ENCODE peak calls at places on chromosomes 6 and 20, in ten cellular contexts. R is cardiac muscle cell; E is DND-41; X is CD8-positive, alpha-beta memory T cell; Q is gastrocnemius medialis; Z is ovary; J is CD4-positive, CD25-positive, alpha-beta regulatory T cell; F is colonic mucosa; U is adrenal gland; W is IMR-90. K is an unnamed sample.
A peak's percentile ranks its signal among the peaks of the same experiment; 100 is the strongest.

GRCh38 chr20:58649288-58650180 is 1.5 kb upstream of the STX16 start:
- DNase-seq in Q (no peak), X (peak; percentile 52), W (no peak), U (peak; percentile 55), J (peak; percentile 45), E (peak; percentile 50), Z (no peak), F (peak; percentile 35), R (peak; percentile 42), K (peak; percentile 55)

GRCh38 chr20:57547250-57547649 is 13.7 kb upstream of the PCK1 start:
- DNase-seq in U (no peak), W (peak; percentile 13), X (no peak), J (no peak), F (no peak), Z (no peak), R (no peak), Q (no peak), E (no peak), K (no peak)

GRCh38 chr20:50533061-50533460 is 22.9 kb downstream of the PTPN1 start:
- DNase-seq in F (no peak), R (no peak), J (no peak), Q (no peak), U (no peak), Z (no peak), X (no peak), E (no peak), W (peak; percentile 81), K (no peak)

GRCh38 chr20:6178537-6178936 is 55.7 kb upstream of the FERMT1 start:
- DNase-seq in Q (no peak), J (no peak), Z (no peak), X (no peak), R (peak; percentile 67), E (no peak), W (peak; percentile 51), F (no peak), U (no peak), K (no peak)

GRCh38 chr6:44074383-44075136 is 52.7 kb downstream of the MRPL14 start:
- DNase-seq in Q (peak; percentile 54), J (peak; percentile 62), W (peak; percentile 87), F (peak; percentile 69), U (peak; percentile 87), R (peak; percentile 89), Z (peak; percentile 72), X (peak; percentile 71), E (peak; percentile 76), K (peak; percentile 63)

GRCh38 chr20:17671051-17671450 is 11.0 kb downstream of the RRBP1 start:
- DNase-seq in Q (no peak), W (no peak), R (no peak), E (no peak), F (no peak), J (no peak), X (no peak), U (no peak), Z (no peak), K (no peak)

GRCh38 chr6:129440691-129441090 is 269.3 kb downstream of the ARHGAP18 start:
- DNase-seq in W (peak; percentile 20), F (no peak), Q (no peak), E (no peak), J (no peak), Z (no peak), R (peak; percentile 6), X (no peak), U (peak; percentile 53), K (no peak)

GRCh38 chr6:167699141-167700036 is 127.3 kb upstream of the AFDN start:
- DNase-seq in W (no peak), E (peak; percentile 33), R (no peak), Q (peak; percentile 22), Z (peak; percentile 50), X (peak; percentile 21), U (peak; percentile 83), J (peak; percentile 10), F (peak; percentile 70), K (peak; percentile 6)

GRCh38 chr6:138607478-138608433 is 108.5 kb upstream of the NHSL1 start:
- DNase-seq in Q (no peak), U (no peak), J (no peak), Z (no peak), R (no peak), W (no peak), E (no peak), F (no peak), X (no peak), K (no peak)

GRCh38 chr6:1798303-1798964 is 188.7 kb downstream of the FOXC1 start:
- DNase-seq in Q (no peak), F (no peak), Z (no peak), J (no peak), E (no peak), U (no peak), W (peak; percentile 24), X (no peak), R (no peak), K (no peak)

GRCh38 chr20:856361-856775 is 22.9 kb downstream of the FAM110A start:
- DNase-seq in Z (no peak), E (no peak), U (no peak), W (peak; percentile 54), Q (no peak), R (no peak), J (peak; percentile 43), F (no peak), X (peak; percentile 57), K (peak; percentile 37)

GRCh38 chr20:49636447-49636846 is 68.5 kb upstream of the PTGIS start:
- DNase-seq in Z (peak; percentile 47), E (no peak), F (no peak), X (no peak), R (no peak), J (no peak), Q (peak; percentile 66), U (peak; percentile 73), W (no peak), K (no peak)

DNA sequence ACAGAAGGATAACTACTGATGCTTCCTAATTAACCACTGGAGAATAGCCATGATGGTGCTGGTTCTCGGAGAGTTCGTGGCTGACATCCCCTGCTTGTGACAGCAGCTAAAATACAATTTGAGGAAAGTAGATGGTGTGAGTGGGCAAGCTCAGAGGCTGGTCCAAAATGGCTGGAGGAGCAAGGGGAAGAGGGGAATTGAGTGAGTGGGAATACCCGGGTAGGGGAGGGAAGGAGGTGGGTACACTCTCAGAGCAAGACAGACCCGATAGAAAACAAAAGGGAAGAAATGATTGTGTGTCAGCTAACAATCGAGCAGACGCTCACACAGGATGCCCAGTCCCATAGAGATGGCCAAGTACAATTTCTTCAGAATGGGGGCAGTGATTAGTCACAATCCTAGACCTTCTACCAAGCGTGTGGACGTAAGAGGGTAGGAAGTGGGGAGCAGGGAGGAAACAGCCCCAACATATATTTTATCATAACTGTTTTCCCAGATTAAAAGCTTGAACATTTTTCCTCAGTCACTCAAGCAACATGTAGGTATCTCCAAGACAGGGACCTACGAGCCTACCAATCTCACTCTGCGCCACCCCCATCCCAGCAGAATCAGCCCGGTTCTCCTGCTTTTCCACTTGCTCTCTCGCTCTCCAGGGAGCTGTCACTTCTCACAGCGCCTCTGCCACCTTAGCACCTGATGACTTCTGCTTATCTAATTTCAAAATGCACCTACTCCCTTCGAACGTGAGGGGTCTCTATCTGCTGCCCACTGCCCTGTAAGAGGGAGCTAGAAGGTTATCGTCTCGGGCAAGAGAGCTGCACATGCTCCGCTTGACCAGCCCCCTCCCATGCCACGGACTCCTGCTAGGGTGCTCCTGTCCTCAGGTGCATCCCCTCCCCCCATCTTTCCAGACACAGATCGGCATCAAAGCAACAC is 26.2 kb downstream of the RIPOR2 start:
- DNase-seq in Z (no peak), X (no peak), R (no peak), U (no peak), J (no peak), W (no peak), E (no peak), Q (no peak), F (no peak), K (no peak)
- H3K4me3 ChIP-seq in Z (peak overlapping the region; percentile 64), X (peak overlapping the region; percentile 61), R (peak overlapping the region; percentile 66), U (no peak overlapping the region), J (peak overlapping the region; percentile 61), W (peak overlapping the region; percentile 75), E (no peak overlapping the region), Q (peak overlapping the region; percentile 59), F (no peak overlapping the region), K (peak overlapping the region; percentile 38)

DNA sequence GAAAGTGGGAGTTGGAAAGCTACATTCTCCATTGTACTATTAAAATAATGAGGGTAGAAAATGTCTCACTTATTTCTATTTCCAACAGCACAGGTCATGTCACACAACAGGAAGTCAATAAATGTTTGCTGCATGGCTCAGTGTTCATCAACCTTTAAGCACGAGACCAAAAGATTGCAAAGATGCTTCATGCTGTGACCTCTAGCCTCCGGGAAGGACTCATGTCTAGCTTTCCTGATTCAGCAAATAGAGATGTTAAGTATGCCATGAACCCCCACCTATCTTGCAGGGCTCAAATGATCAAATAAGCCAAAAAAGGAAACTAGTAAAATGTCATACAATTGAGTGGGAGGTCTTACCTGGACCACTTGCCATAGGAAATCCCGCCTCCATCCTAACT is 57.3 kb downstream of the NCOA6 start:
- DNase-seq in U (no peak), X (no peak), F (no peak), Z (no peak), J (no peak), W (peak; percentile 80), R (no peak), E (no peak), Q (no peak), K (no peak)
- H3K36me3 ChIP-seq in U (no peaks in the 10 kb centered on the region), X (peaks cover 32% of the 10 kb centered on the region), F (peaks cover 8% of the 10 kb centered on the region), Z (no peaks in the 10 kb centered on the region), J (peaks cover 65% of the 10 kb centered on the region), W (peaks cover 16% of the 10 kb centered on the region), R (peaks cover 41% of the 10 kb centered on the region), E (peaks cover 79% of the 10 kb centered on the region), Q (peaks cover 68% of the 10 kb centered on the region), K (peaks cover 33% of the 10 kb centered on the region)

GRCh38 chr6:18447552-18447951 is 60.4 kb downstream of the RNF144B start:
- DNase-seq in Q (no peak), F (no peak), U (no peak), R (no peak), E (no peak), W (peak; percentile 74), J (no peak), X (no peak), Z (no peak), K (no peak)
- H3K4me1 ChIP-seq in Q (peaks cover 75% of the 10 kb centered on the region), F (no peaks in the 10 kb centered on the region), U (no peaks in the 10 kb centered on the region), R (no peaks in the 10 kb centered on the region), E (no peaks in the 10 kb centered on the region), W (no peaks in the 10 kb centered on the region), J (no peaks in the 10 kb centered on the region), X (no peaks in the 10 kb centered on the region), Z (no peaks in the 10 kb centered on the region), K (no peaks in the 10 kb centered on the region)

GRCh38 chr6:35729722-35730121 is 7.1 kb upstream of the ARMC12 start:
- DNase-seq in W (no peak), X (no peak), R (no peak), J (no peak), F (peak; percentile 57), Q (no peak), U (no peak), E (no peak), Z (no peak), K (no peak)

GRCh38 chr6:35728663-35729348 is 8.0 kb upstream of the ARMC12 start:
- DNase-seq in E (peak; percentile 87), Q (peak; percentile 70), Z (peak; percentile 57), F (peak; percentile 61), R (no peak), J (peak; percentile 49), W (no peak), U (peak; percentile 85), X (peak; percentile 63), K (peak; percentile 49)

GRCh38 chr6:35727935-35728662 is 8.7 kb upstream of the ARMC12 start:
- DNase-seq in Q (peak; percentile 96), E (peak; percentile 93), J (peak; percentile 90), U (peak; percentile 98), X (peak; percentile 89), Z (peak; percentile 95), W (peak; percentile 94), F (peak; percentile 89), R (peak; percentile 87), K (peak; percentile 92)

GRCh38 chr6:35730745-35731413 is 6.0 kb upstream of the ARMC12 start:
- DNase-seq in R (no peak), J (no peak), X (peak; percentile 15), Z (no peak), W (no peak), F (no peak), Q (no peak), U (no peak), E (no peak), K (no peak)

GRCh38 chr6:35729349-35729678 is 7.5 kb upstream of the ARMC12 start:
- DNase-seq in Z (no peak), R (no peak), Q (no peak), W (no peak), F (no peak), J (no peak), E (no peak), U (no peak), X (no peak), K (no peak)
- H3K4me3 ChIP-seq in Z (no peak overlapping the region), R (no peak overlapping the region), Q (no peak overlapping the region), W (no peak overlapping the region), F (no peak overlapping the region), J (peak overlapping the region; percentile 34), E (no peak overlapping the region), U (no peak overlapping the region), X (no peak overlapping the region), K (no peak overlapping the region)

K was measured in CD4-positive, alpha-beta memory T cell.